ENCODE peak calls at places on chromosomes 6 and 20, in five cellular contexts. One of them, this sample, is unnamed.

GRCh38 chr6:115271001-115271400 is 789.7 kb downstream of the FRK start:
- DNase-seq in lung: no peak
- DNase-seq in heart right ventricle: no peak
- DNase-seq in CD8-positive, alpha-beta T cell: no peak
- DNase-seq in adrenal gland: no peak
- DNase-seq in this sample: no peak

GRCh38 chr20:61719691-61720347 is 345.9 kb downstream of the TAF4 start:
- DNase-seq in lung: no peak
- DNase-seq in heart right ventricle: no peak
- DNase-seq in CD8-positive, alpha-beta T cell: peak; percentile 84
- DNase-seq in adrenal gland: no peak
- DNase-seq in this sample: no peak

GRCh38 chr6:73798592-73798991 is 102.6 kb downstream of the CD109 start:
- DNase-seq in lung: no peak
- DNase-seq in heart right ventricle: no peak
- DNase-seq in CD8-positive, alpha-beta T cell: no peak
- DNase-seq in adrenal gland: no peak
- DNase-seq in this sample: no peak

GRCh38 chr6:137417411-137417810 is 76.8 kb downstream of the OLIG3 start:
- DNase-seq in lung: no peak
- DNase-seq in heart right ventricle: no peak
- DNase-seq in CD8-positive, alpha-beta T cell: no peak
- DNase-seq in adrenal gland: no peak
- DNase-seq in this sample: no peak

GRCh38 chr6:48032156-48032555 is 78.8 kb downstream of the PTCHD4 start:
- DNase-seq in lung: no peak
- DNase-seq in heart right ventricle: no peak
- DNase-seq in CD8-positive, alpha-beta T cell: no peak
- DNase-seq in adrenal gland: no peak
- DNase-seq in this sample: no peak

GRCh38 chr6:169424821-169425240 is 171.2 kb upstream of the THBS2 start:
- DNase-seq in lung: no peak
- DNase-seq in heart right ventricle: no peak
- DNase-seq in CD8-positive, alpha-beta T cell: no peak
- DNase-seq in adrenal gland: peak; percentile 92
- DNase-seq in this sample: no peak

GRCh38 chr6:45423111-45423900 is 45.6 kb upstream of the SUPT3H start:
- DNase-seq in lung: no peak
- DNase-seq in heart right ventricle: peak; percentile 37
- DNase-seq in CD8-positive, alpha-beta T cell: no peak
- DNase-seq in adrenal gland: no peak
- DNase-seq in this sample: no peak

GRCh38 chr6:5513393-5513792 is 252.1 kb downstream of the FARS2 start:
- DNase-seq in lung: no peak
- DNase-seq in heart right ventricle: no peak
- DNase-seq in CD8-positive, alpha-beta T cell: no peak
- DNase-seq in adrenal gland: no peak
- DNase-seq in this sample: no peak

GRCh38 chr6:133895573-133896343 is 6.8 kb downstream of the TCF21 start:
- DNase-seq in lung: no peak
- DNase-seq in heart right ventricle: peak; percentile 46
- DNase-seq in CD8-positive, alpha-beta T cell: no peak
- DNase-seq in adrenal gland: no peak
- DNase-seq in this sample: no peak

GRCh38 chr6:70668499-70668812 is 773 bp downstream of the SMAP1 start:
- DNase-seq in lung: no peak
- DNase-seq in heart right ventricle: no peak
- DNase-seq in CD8-positive, alpha-beta T cell: no peak
- DNase-seq in adrenal gland: no peak
- DNase-seq in this sample: no peak

GRCh38 chr20:59148713-59149493 is 14.7 kb upstream of the ZNF831 start:
- DNase-seq in lung: no peak
- DNase-seq in heart right ventricle: no peak
- DNase-seq in CD8-positive, alpha-beta T cell: peak; percentile 29
- DNase-seq in adrenal gland: no peak
- DNase-seq in this sample: no peak

GRCh38 chr6:137056121-137056880 is 11.5 kb upstream of the IL20RA start:
- DNase-seq in lung: no peak
- DNase-seq in heart right ventricle: no peak
- DNase-seq in CD8-positive, alpha-beta T cell: no peak
- DNase-seq in adrenal gland: no peak
- DNase-seq in this sample: no peak

GRCh38 chr6:21748343-21749063 is 155.0 kb downstream of the SOX4 start:
- DNase-seq in lung: no peak
- DNase-seq in heart right ventricle: no peak
- DNase-seq in CD8-positive, alpha-beta T cell: no peak
- DNase-seq in adrenal gland: no peak
- DNase-seq in this sample: no peak

GRCh38 chr6:165806126-165806810 is 143.2 kb upstream of the PDE10A start:
- DNase-seq in lung: no peak
- DNase-seq in heart right ventricle: no peak
- DNase-seq in CD8-positive, alpha-beta T cell: no peak
- DNase-seq in adrenal gland: no peak
- DNase-seq in this sample: no peak

GRCh38 chr6:165807249-165807951 is 144.4 kb upstream of the PDE10A start:
- DNase-seq in lung: no peak
- DNase-seq in heart right ventricle: no peak
- DNase-seq in CD8-positive, alpha-beta T cell: no peak
- DNase-seq in adrenal gland: no peak
- DNase-seq in this sample: no peak

GRCh38 chr6:165804331-165805066 is 141.5 kb upstream of the PDE10A start:
- DNase-seq in lung: no peak
- DNase-seq in heart right ventricle: peak; percentile 46
- DNase-seq in CD8-positive, alpha-beta T cell: no peak
- DNase-seq in adrenal gland: no peak
- DNase-seq in this sample: no peak

GRCh38 chr6:165805604-165806003 is 142.6 kb upstream of the PDE10A start:
- DNase-seq in lung: no peak
- DNase-seq in heart right ventricle: no peak
- DNase-seq in CD8-positive, alpha-beta T cell: no peak
- DNase-seq in adrenal gland: no peak
- DNase-seq in this sample: no peak

DNA sequence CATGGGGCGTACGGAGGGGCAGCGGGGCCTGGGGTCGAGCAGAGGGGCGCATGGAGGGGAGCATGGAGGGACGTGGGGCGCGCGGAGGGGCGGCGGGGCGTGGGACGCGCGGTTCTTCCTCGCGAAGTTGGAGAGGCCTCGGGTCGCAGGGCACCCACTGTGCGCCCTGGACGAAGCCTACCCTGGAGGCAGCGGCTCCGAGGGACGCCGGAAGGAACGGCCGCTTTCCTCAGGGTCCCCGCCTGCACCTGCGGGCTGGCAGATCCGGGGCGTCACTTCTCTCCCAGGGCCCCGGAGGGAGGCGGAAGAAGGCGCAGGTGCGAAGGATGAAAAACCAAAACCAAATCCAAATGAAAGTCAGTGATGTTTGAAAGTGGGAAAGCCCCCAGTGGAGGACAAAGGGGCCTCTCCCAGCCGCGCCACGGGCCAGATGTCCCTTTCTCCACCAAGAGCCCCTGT is 142.1 kb upstream of the PDE10A start:
- DNase-seq in lung: no peak
- DNase-seq in heart right ventricle: no peak
- DNase-seq in CD8-positive, alpha-beta T cell: no peak
- DNase-seq in adrenal gland: no peak
- DNase-seq in this sample: no peak
- H3K4me3 ChIP-seq in lung: no peak overlapping the region
- H3K4me3 ChIP-seq in heart right ventricle: peak overlapping the region; percentile 10
- H3K4me3 ChIP-seq in CD8-positive, alpha-beta T cell: no peak overlapping the region
- H3K4me3 ChIP-seq in adrenal gland: no peak overlapping the region
- H3K4me3 ChIP-seq in this sample: peak overlapping the region; percentile 58

DNA sequence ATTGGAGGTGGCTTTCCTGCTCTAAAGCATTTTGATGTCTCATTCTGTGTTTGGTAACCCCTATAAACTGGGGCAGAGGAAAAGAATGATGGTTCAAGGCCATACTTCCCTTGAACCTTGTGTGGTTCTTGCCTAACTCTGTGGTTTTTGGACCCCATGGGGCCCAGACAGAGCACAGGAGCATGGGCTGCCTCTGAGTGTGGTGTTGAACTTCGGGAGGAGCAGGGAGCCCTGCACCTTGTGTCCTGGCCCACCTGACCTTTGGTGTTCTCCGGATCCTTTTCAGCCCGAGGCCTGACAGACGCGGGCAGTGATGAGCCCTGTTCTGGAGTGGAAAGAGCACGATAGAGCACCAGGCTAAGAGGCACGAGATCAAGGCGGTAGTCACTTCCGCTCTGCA is 18.8 kb downstream of the TMEM74B start:
- DNase-seq in lung: no peak
- DNase-seq in heart right ventricle: no peak
- DNase-seq in CD8-positive, alpha-beta T cell: no peak
- DNase-seq in adrenal gland: peak; percentile 34
- DNase-seq in this sample: no peak
- H3K27ac ChIP-seq in lung: no peak overlapping the region
- H3K27ac ChIP-seq in heart right ventricle: no peak overlapping the region
- H3K27ac ChIP-seq in CD8-positive, alpha-beta T cell: no peak overlapping the region
- H3K27ac ChIP-seq in adrenal gland: no peak overlapping the region
- H3K27ac ChIP-seq in this sample: no peak overlapping the region

GRCh38 chr6:156849806-156850205 is 72.6 kb downstream of the ARID1B start:
- DNase-seq in lung: no peak
- DNase-seq in heart right ventricle: no peak
- DNase-seq in CD8-positive, alpha-beta T cell: no peak
- DNase-seq in adrenal gland: no peak
- DNase-seq in this sample: no peak
- H3K4me3 ChIP-seq in lung: no peak overlapping the region
- H3K4me3 ChIP-seq in heart right ventricle: no peak overlapping the region
- H3K4me3 ChIP-seq in CD8-positive, alpha-beta T cell: no peak overlapping the region
- H3K4me3 ChIP-seq in adrenal gland: no peak overlapping the region
- H3K4me3 ChIP-seq in this sample: no peak overlapping the region

GRCh38 chr20:39698706-39699211 is 736.6 kb downstream of the DHX35 start:
- DNase-seq in lung: no peak
- DNase-seq in heart right ventricle: no peak
- DNase-seq in CD8-positive, alpha-beta T cell: no peak
- DNase-seq in adrenal gland: no peak
- DNase-seq in this sample: no peak
- H3K27ac ChIP-seq in lung: peak overlapping the region; percentile 3
- H3K27ac ChIP-seq in heart right ventricle: no peak overlapping the region
- H3K27ac ChIP-seq in CD8-positive, alpha-beta T cell: no peak overlapping the region
- H3K27ac ChIP-seq in adrenal gland: no peak overlapping the region
- H3K27ac ChIP-seq in this sample: no peak overlapping the region

GRCh38 chr6:7899046-7899888 is 11.3 kb downstream of the TXNDC5 start:
- DNase-seq in lung: no peak
- DNase-seq in heart right ventricle: no peak
- DNase-seq in CD8-positive, alpha-beta T cell: no peak
- DNase-seq in adrenal gland: no peak
- DNase-seq in this sample: no peak
- H3K4me3 ChIP-seq in lung: no peak overlapping the region
- H3K4me3 ChIP-seq in heart right ventricle: no peak overlapping the region
- H3K4me3 ChIP-seq in CD8-positive, alpha-beta T cell: no peak overlapping the region
- H3K4me3 ChIP-seq in adrenal gland: no peak overlapping the region
- H3K4me3 ChIP-seq in this sample: no peak overlapping the region

GRCh38 chr6:167761794-167762258 is 64.9 kb upstream of the AFDN start:
- DNase-seq in lung: no peak
- DNase-seq in heart right ventricle: no peak
- DNase-seq in CD8-positive, alpha-beta T cell: no peak
- DNase-seq in adrenal gland: no peak
- DNase-seq in this sample: no peak

GRCh38 chr6:167759912-167760311 is 66.8 kb upstream of the AFDN start:
- DNase-seq in lung: no peak
- DNase-seq in heart right ventricle: no peak
- DNase-seq in CD8-positive, alpha-beta T cell: no peak
- DNase-seq in adrenal gland: no peak
- DNase-seq in this sample: no peak

GRCh38 chr6:167759206-167759605 is 67.5 kb upstream of the AFDN start:
- DNase-seq in lung: no peak
- DNase-seq in heart right ventricle: no peak
- DNase-seq in CD8-positive, alpha-beta T cell: no peak
- DNase-seq in adrenal gland: no peak
- DNase-seq in this sample: no peak

GRCh38 chr6:167762259-167762962 is 64.3 kb upstream of the AFDN start:
- DNase-seq in lung: no peak
- DNase-seq in heart right ventricle: no peak
- DNase-seq in CD8-positive, alpha-beta T cell: no peak
- DNase-seq in adrenal gland: no peak
- DNase-seq in this sample: no peak

DNA sequence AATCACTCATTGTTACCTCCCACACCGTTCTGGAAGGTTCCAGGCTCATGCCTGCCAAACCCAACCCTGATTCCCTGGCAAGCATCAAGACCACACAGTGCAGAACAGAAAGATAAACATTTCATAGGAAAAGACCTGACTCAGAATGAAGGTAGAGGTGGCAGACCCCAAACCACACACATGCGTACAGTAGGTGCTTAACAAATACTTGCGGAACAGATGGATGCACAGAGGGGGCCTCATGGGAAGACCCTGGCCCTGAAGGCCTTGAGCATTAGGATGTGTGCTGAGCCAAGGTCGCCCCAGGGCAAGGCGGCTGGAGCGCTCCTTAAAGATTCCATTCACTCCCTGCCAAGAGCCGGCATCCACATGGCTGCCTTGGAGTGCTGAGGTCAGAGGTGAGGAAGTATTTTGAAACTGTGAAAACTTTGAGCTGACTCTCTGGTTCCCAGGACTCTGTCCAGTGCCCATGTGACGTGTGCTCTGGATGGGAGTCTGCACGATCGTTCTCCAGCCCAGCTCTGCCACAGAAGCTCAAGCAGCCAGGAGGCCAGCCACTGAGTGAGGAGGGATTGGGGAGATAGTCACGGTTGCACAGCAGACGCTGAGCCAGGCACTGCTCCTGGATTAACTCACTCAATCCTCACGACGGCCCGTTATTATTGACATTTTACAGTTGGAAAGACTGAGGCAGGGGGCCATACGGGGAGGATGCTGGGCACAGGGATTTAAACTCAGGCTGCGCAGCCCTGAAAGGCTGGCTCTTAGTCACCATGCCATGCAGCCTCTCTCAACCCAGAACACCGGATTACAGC is 65.5 kb upstream of the AFDN start:
- DNase-seq in lung: peak; percentile 57
- DNase-seq in heart right ventricle: peak; percentile 60
- DNase-seq in CD8-positive, alpha-beta T cell: no peak
- DNase-seq in adrenal gland: peak; percentile 64
- DNase-seq in this sample: no peak
- H3K27ac ChIP-seq in lung: no peak overlapping the region
- H3K27ac ChIP-seq in heart right ventricle: no peak overlapping the region
- H3K27ac ChIP-seq in CD8-positive, alpha-beta T cell: no peak overlapping the region
- H3K27ac ChIP-seq in adrenal gland: no peak overlapping the region
- H3K27ac ChIP-seq in this sample: no peak overlapping the region

GRCh38 chr6:2771021-2771558 is 5.9 kb downstream of the WRNIP1 start:
- DNase-seq in lung: no peak
- DNase-seq in heart right ventricle: no peak
- DNase-seq in CD8-positive, alpha-beta T cell: no peak
- DNase-seq in adrenal gland: no peak
- DNase-seq in this sample: no peak
- H3K4me3 ChIP-seq in lung: no peak overlapping the region
- H3K4me3 ChIP-seq in heart right ventricle: no peak overlapping the region
- H3K4me3 ChIP-seq in CD8-positive, alpha-beta T cell: no peak overlapping the region
- H3K4me3 ChIP-seq in adrenal gland: no peak overlapping the region
- H3K4me3 ChIP-seq in this sample: no peak overlapping the region